ENCODE peak calls at places on chromosome 19, in seven cellular contexts. V is K562; G is CD4-positive, alpha-beta T cell; F is pancreas; M is foreskin fibroblast; U is activated B cell treated with CpG ODN at 0.5 μM for 24 hours; P is fibroblast of the aortic adventitia. D is an unnamed sample.

GRCh38 chr19:16836115-16836905 is 7.1 kb downstream of the SIN3B start:
- DNase-seq in V (peak; percentile 48), G (no peak), F (no peak), M (peak; percentile 48), U (peak; percentile 29), P (peak; percentile 19), D (no peak)

GRCh38 chr19:2345794-2346663 is 14.0 kb upstream of the TMPRSS9 start:
- DNase-seq in V (peak; percentile 88), G (no peak), F (peak; percentile 72), M (peak; percentile 44), U (no peak), P (peak; percentile 33), D (no peak)

GRCh38 chr19:48963371-48964204 is 1.5 kb upstream of the FTL start:
- DNase-seq in V (peak; percentile 92), G (no peak), F (peak; percentile 84), M (peak; percentile 91), U (peak; percentile 55), P (peak; percentile 73), D (peak; percentile 59)

GRCh38 chr19:1884719-1885334 is 469 bp downstream of the ABHD17A start:
- DNase-seq in V (no peak), G (no peak), F (no peak), M (peak; percentile 49), U (no peak), P (no peak), D (no peak)

GRCh38 chr19:2867025-2867991 is at the start of gene ZNF556:
- DNase-seq in V (peak; percentile 83), G (no peak), F (no peak), M (no peak), U (no peak), P (no peak), D (no peak)

GRCh38 chr19:19461306-19461670 is 54.1 kb downstream of the TSSK6 start:
- DNase-seq in V (no peak), G (no peak), F (no peak), M (peak; percentile 64), U (no peak), P (peak; percentile 14), D (no peak)

GRCh38 chr19:51807925-51808324 is 13.0 kb downstream of the FPR3 start:
- DNase-seq in V (no peak), G (no peak), F (no peak), M (no peak), U (no peak), P (no peak), D (no peak)

GRCh38 chr19:306151-306900 is 15.1 kb upstream of the PLPP2 start:
- DNase-seq in V (no peak), G (no peak), F (peak; percentile 57), M (no peak), U (no peak), P (no peak), D (no peak)

GRCh38 chr19:30222428-30222873 is 149.7 kb upstream of the ZNF536 start:
- DNase-seq in V (peak; percentile 68), G (no peak), F (peak; percentile 79), M (no peak), U (no peak), P (no peak), D (peak; percentile 76)

GRCh38 chr19:35318679-35319448 is 10.1 kb upstream of the CD22 start:
- DNase-seq in V (peak; percentile 47), G (no peak), F (no peak), M (peak; percentile 90), U (no peak), P (peak; percentile 55), D (no peak)

DNA sequence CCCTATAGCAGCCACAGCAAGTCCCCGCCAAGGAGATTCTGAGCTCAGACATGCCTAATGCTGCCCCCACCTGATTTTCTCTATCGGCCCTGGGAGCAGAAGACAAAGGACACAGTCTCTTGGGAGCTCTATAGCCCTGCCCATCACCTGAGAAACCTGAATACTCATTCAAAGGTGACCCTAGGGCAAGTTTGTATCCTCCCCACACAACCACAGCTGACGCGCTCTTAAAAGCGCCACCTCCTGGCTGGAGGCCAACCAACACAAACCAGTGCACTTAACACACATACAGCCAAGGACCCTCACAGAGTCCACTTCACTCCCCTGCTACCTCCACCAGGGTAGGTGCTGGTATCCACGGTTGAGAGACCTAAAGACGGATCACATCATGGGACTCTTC is 8.8 kb upstream of the IGFL4 start:
- DNase-seq in V (no peak), G (no peak), F (no peak), M (no peak), U (no peak), P (no peak), D (no peak)
- TF ChIP-seq CTCF in V (peak; percentile 42), G (no peak), F (no peak), M (no peak), U (no peak), P (no peak), D (no peak)

GRCh38 chr19:13808856-13809255 is 13.6 kb downstream of the ZSWIM4 start:
- DNase-seq in V (no peak), G (no peak), F (no peak), M (no peak), U (no peak), P (no peak), D (no peak)

GRCh38 chr19:13803038-13803437 is 7.8 kb downstream of the ZSWIM4 start:
- DNase-seq in V (no peak), G (no peak), F (no peak), M (no peak), U (no peak), P (no peak), D (no peak)

GRCh38 chr19:13804830-13805683 is 9.8 kb downstream of the ZSWIM4 start:
- DNase-seq in V (no peak), G (no peak), F (no peak), M (no peak), U (no peak), P (no peak), D (peak; percentile 62)

GRCh38 chr19:13806728-13807127 is 11.5 kb downstream of the ZSWIM4 start:
- DNase-seq in V (no peak), G (no peak), F (no peak), M (no peak), U (no peak), P (no peak), D (no peak)

DNA sequence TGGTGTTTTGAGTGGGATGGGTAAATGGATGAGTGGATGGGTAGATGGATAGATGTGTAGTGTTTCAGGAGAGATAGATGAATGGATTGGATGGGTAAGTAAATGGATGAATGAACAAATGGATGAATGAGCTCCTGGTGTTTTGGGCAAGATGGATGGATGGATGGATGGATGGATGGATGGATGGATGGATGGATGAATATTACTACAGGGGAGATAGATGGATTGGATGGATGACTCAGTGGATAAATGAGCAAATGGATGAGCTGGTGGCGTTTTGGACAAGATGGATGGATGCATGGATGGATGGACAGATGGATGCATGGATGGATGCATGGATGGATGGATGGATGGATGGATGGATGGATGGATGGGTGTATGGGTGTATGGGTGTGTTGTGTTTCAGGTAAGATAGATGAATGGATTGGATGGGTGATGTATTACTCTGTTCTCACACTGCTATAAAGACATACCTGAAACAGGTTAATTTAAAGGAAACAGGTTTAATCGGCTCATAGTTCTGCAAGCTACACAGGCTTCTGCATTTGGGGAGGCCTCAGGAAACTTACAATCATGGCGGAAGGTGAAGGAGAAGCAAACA is 12.3 kb downstream of the ZSWIM4 start:
- DNase-seq in V (no peak), G (no peak), F (no peak), M (no peak), U (no peak), P (no peak), D (no peak)
- TF ChIP-seq CTCF in V (no peak), G (no peak), F (no peak), M (no peak), U (no peak), P (no peak), D (no peak)

GRCh38 chr19:17861542-17862402 is 2.1 kb downstream of the RPL18A start:
- DNase-seq in V (no peak), G (no peak), F (no peak), M (no peak), U (no peak), P (no peak), D (no peak)

GRCh38 chr19:17860331-17860992 is 752 bp downstream of the RPL18A start:
- DNase-seq in V (no peak), G (no peak), F (no peak), M (no peak), U (no peak), P (no peak), D (no peak)

GRCh38 chr19:17860993-17861360 is 1.3 kb downstream of the RPL18A start:
- DNase-seq in V (no peak), G (no peak), F (no peak), M (no peak), U (no peak), P (no peak), D (no peak)

GRCh38 chr19:17862711-17863519 is 3.2 kb downstream of the RPL18A start:
- DNase-seq in V (no peak), G (no peak), F (no peak), M (no peak), U (no peak), P (no peak), D (no peak)

GRCh38 chr19:17859533-17860330 is at the start of gene RPL18A:
- DNase-seq in V (peak; percentile 96), G (peak; percentile 99), F (peak; percentile 98), M (peak; percentile 100), U (peak; percentile 85), P (peak; percentile 100), D (peak; percentile 98)
- TF ChIP-seq CTCF in V (peak; percentile 94), G (peak; percentile 82), F (peak; percentile 50), M (peak; percentile 79), U (no peak), P (peak; percentile 84), D (peak; percentile 50)

GRCh38 chr19:41626877-41627276 is at the start of gene CEACAM4:
- DNase-seq in V (no peak), G (no peak), F (no peak), M (no peak), U (no peak), P (no peak), D (no peak)

GRCh38 chr19:41626278-41626677 is 596 bp downstream of the CEACAM4 start:
- DNase-seq in V (no peak), G (no peak), F (no peak), M (no peak), U (no peak), P (no peak), D (no peak)

GRCh38 chr19:41623360-41623759 is 3.5 kb downstream of the CEACAM4 start:
- DNase-seq in V (no peak), G (no peak), F (no peak), M (no peak), U (no peak), P (no peak), D (no peak)

GRCh38 chr19:41624515-41624914 is 2.4 kb downstream of the CEACAM4 start:
- DNase-seq in V (no peak), G (no peak), F (no peak), M (no peak), U (no peak), P (no peak), D (no peak)

DNA sequence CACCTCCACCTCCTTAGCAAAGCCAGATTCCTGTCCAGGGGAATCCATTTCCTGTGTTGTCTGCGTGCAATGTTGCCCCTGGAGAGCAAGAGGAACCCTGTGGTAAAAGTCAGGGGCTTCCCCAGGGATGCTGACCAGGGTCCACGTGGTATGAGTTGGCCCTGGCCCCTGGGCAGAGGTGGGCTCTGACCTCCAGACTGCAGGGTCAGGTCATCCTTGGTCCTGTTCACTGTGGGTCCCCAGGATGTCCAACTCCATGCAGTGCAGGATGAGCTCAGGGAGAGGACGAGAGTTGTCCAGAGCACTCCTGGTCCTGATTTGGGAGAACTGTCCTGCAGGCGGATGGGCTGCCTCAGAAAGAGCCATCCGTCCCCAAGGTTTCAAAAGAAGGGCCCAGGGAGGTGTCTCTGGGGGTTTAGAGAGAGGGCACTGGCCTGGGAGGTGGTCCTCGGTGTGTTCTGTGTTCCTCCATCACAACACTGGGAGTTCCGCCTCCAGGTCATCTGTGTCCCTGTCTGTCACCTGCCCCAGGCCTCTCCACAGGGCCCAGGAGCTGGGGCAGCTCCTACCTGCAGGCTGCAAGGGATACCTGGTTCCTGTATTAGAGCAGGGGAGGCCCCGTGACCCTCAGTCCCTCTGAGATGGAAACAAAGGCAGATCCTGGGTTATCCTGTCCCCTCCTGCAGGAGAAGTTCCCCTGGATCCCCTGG is 1.2 kb upstream of the CEACAM4 start:
- DNase-seq in V (no peak), G (no peak), F (no peak), M (no peak), U (no peak), P (no peak), D (no peak)
- TF ChIP-seq CTCF in V (no peak), G (no peak), F (no peak), M (no peak), U (no peak), P (no peak), D (no peak)